ENCODE peak calls at places on chromosomes 7 and 10, in nine cellular contexts. Y, H, Q, U, E, B, O, W and T are unnamed samples.

GRCh38 chr7:48304641-48305040 is 133.4 kb downstream of the ABCA13 start:
- DNase-seq in B (no peak), U (no peak), H (no peak), Y (no peak), W (no peak), O (no peak), Q (no peak), E (no peak), T (no peak)

GRCh38 chr10:77111611-77112550 is 525.7 kb downstream of the KCNMA1 start:
- DNase-seq in H (no peak), Y (peak; percentile 87), Q (peak; percentile 9), B (peak; percentile 86), W (no peak), O (peak; percentile 34), U (no peak), E (peak; percentile 95), T (peak; percentile 56)

GRCh38 chr10:130723704-130724103 is 587.5 kb downstream of the GLRX3 start:
- DNase-seq in O (no peak), U (no peak), W (no peak), B (no peak), E (no peak), Q (no peak), Y (no peak), H (no peak), T (no peak)

GRCh38 chr7:81789406-81790139 is 19.7 kb upstream of the HGF start:
- DNase-seq in Y (peak; percentile 17), E (peak; percentile 64), W (no peak), O (no peak), B (no peak), H (no peak), Q (no peak), U (no peak), T (no peak)

GRCh38 chr10:1034758-1035157 is 9.1 kb upstream of the IDI2 start:
- DNase-seq in Q (no peak), E (no peak), W (no peak), U (no peak), B (no peak), O (no peak), H (no peak), Y (peak; percentile 42), T (no peak)

GRCh38 chr7:3955026-3955425 is 654.0 kb downstream of the SDK1 start:
- DNase-seq in H (no peak), E (no peak), Q (no peak), W (no peak), B (no peak), Y (no peak), O (no peak), U (no peak), T (no peak)

GRCh38 chr10:100826983-100827818 is 81.8 kb downstream of the PAX2 start:
- DNase-seq in Q (peak; percentile 74), Y (no peak), B (no peak), U (no peak), O (no peak), W (no peak), E (no peak), H (no peak), T (no peak)

GRCh38 chr7:141701489-141702046 is 398 bp downstream of the DENND11 start:
- DNase-seq in Q (peak; percentile 60), W (no peak), B (no peak), H (peak; percentile 88), U (peak; percentile 28), E (no peak), O (peak; percentile 80), Y (peak; percentile 16), T (no peak)

GRCh38 chr7:142405122-142405765 is 147.4 kb upstream of the PRSS58 start:
- DNase-seq in Y (no peak), E (peak; percentile 54), U (no peak), Q (no peak), B (no peak), W (no peak), O (no peak), H (no peak), T (no peak)

GRCh38 chr7:41977165-41977651 is 259.8 kb downstream of the GLI3 start:
- DNase-seq in W (no peak), U (no peak), E (peak; percentile 82), Q (peak; percentile 19), B (peak; percentile 42), Y (peak; percentile 86), O (peak; percentile 24), H (no peak), T (peak; percentile 32)

GRCh38 chr10:6191147-6191546 is 11.6 kb upstream of the PFKFB3 start:
- DNase-seq in E (no peak), W (no peak), Y (no peak), H (no peak), O (no peak), B (no peak), Q (no peak), U (no peak), T (no peak)
- H3K4me3 ChIP-seq in E (no peak overlapping the region), W (no peak overlapping the region), Y (no peak overlapping the region), H (no peak overlapping the region), O (no peak overlapping the region), B (no peak overlapping the region), Q (no peak overlapping the region), U (peak overlapping the region; percentile 34), T (no peak overlapping the region)

DNA sequence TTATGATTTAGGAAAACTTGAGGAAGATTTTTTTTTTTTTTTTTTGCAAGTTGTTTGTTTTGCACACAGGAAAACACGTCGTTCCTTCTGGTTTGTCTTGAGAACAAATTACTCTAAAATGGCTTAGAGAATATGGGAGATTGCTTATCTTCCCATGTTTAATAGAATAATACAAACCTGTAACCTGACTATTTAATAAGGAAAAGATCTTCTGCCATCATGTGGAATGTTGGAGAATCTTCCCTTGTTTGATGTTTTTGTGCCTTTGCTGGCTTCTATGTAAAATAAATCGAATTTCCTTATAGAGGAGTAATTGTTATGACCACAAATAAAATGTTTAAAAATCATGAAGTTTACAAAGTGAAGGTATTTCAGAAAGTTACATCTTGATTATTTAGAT is 818.8 kb downstream of the GATA3 start:
- DNase-seq in O (no peak), H (no peak), W (no peak), B (no peak), Q (no peak), E (no peak), Y (no peak), U (no peak), T (no peak)
- TF ChIP-seq CTCF in O (no peak), H (no peak), W (peak; percentile 25), B (no peak), Q (no peak), E (no peak), Y (no peak), U (no peak), T (peak; percentile 25)

GRCh38 chr10:50419091-50419490 is 167.8 kb upstream of the ASAH2 start:
- DNase-seq in Q (no peak), U (no peak), E (no peak), B (no peak), Y (no peak), W (no peak), H (no peak), O (no peak), T (no peak)

GRCh38 chr10:50417486-50417905 is 166.2 kb upstream of the ASAH2 start:
- DNase-seq in W (no peak), U (no peak), Q (no peak), B (no peak), H (no peak), E (no peak), Y (no peak), O (peak; percentile 59), T (no peak)

GRCh38 chr10:50416885-50417284 is 165.6 kb upstream of the ASAH2 start:
- DNase-seq in Q (no peak), W (no peak), O (peak; percentile 37), U (no peak), B (no peak), Y (no peak), H (no peak), E (no peak), T (no peak)

GRCh38 chr10:50419756-50420155 is 168.4 kb upstream of the ASAH2 start:
- DNase-seq in W (no peak), E (no peak), Q (no peak), H (no peak), B (no peak), O (no peak), Y (no peak), U (no peak), T (no peak)

GRCh38 chr10:50417906-50418697 is 166.8 kb upstream of the ASAH2 start:
- DNase-seq in Q (peak; percentile 45), O (peak; percentile 93), W (no peak), E (peak; percentile 84), B (peak; percentile 42), U (peak; percentile 81), Y (peak; percentile 84), H (peak; percentile 95), T (no peak)
- H3K4me3 ChIP-seq in Q (no peak overlapping the region), O (peak overlapping the region; percentile 99), W (peak overlapping the region; percentile 67), E (peak overlapping the region; percentile 74), B (peak overlapping the region; percentile 59), U (peak overlapping the region; percentile 83), Y (peak overlapping the region; percentile 73), H (peak overlapping the region; percentile 81), T (peak overlapping the region; percentile 74)

DNA sequence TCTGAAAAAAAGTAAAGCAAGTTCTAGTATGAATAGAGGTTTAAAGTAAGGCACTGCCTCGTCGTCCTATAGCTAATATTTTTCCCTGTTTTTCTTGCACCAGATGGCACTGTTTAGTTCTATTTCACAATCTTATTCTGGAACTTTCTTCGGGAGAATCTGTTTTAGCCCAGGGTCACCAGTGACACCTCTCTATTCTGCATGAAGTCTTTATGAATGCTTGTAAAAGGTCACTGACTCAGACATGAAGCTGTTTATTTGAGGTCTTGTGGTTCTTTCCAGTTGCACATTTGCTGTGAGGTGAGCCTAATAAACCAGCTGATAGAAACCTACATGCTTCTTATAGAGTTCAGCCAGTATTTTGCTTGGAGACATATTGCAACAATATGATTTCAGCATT is 444.3 kb downstream of the AUTS2 start:
- DNase-seq in Q (no peak), Y (peak; percentile 59), E (peak; percentile 47), H (no peak), W (no peak), B (peak; percentile 31), O (no peak), U (no peak), T (peak; percentile 13)
- TF ChIP-seq CTCF in Q (no peak), Y (peak; percentile 26), E (peak; percentile 24), H (no peak), W (peak; percentile 28), B (peak; percentile 45), O (peak; percentile 1), U (peak; percentile 52), T (peak; percentile 40)

DNA sequence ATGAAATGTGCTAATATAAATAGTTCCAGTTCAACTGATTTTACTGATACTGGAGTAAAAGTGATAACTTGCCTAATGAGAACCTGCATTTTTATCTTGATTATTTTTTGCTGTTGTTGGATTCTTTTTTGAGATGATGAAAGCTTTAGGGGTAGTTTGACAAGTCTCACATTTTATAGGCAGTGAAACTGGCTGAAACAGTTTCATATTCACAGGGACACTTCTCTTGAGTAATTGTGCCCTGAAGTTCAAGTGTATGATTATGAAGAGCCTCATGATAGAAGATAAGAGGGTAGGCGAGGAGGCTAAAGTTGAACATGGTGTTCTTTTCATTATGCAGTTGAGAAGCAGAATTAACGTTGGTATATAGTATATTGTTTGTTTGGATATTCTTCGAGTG is 5.1 kb downstream of the AUTS2 start:
- DNase-seq in Y (no peak), W (no peak), O (peak; percentile 51), B (no peak), H (no peak), Q (no peak), U (no peak), E (no peak), T (no peak)
- H3K4me3 ChIP-seq in Y (no peak overlapping the region), W (no peak overlapping the region), O (peak overlapping the region; percentile 0), B (no peak overlapping the region), H (no peak overlapping the region), Q (no peak overlapping the region), U (no peak overlapping the region), E (no peak overlapping the region), T (no peak overlapping the region)